ENCODE peak calls at places on chromosomes 16 and 17, in five cellular contexts. One of them, this sample, is unnamed.

GRCh38 chr17:31167111-31167510 is 72.3 kb downstream of the NF1 start:
- DNase-seq in IMR-90: no peak
- DNase-seq in PC-3: no peak
- DNase-seq in lung: no peak
- DNase-seq in upper lobe of right lung: no peak
- DNase-seq in this sample: no peak

GRCh38 chr17:9729034-9729650 is 62.2 kb downstream of the DHRS7C start:
- DNase-seq in lung: no peak
- DNase-seq in IMR-90: peak; percentile 45
- DNase-seq in upper lobe of right lung: no peak
- DNase-seq in PC-3: peak; percentile 65
- DNase-seq in this sample: no peak

GRCh38 chr16:47461598-47462266 is 601 bp downstream of the PHKB start:
- DNase-seq in lung: peak; percentile 52
- DNase-seq in upper lobe of right lung: no peak
- DNase-seq in PC-3: peak; percentile 67
- DNase-seq in IMR-90: peak; percentile 48
- DNase-seq in this sample: no peak

GRCh38 chr16:49643429-49644142 is 212.3 kb downstream of the ZNF423 start:
- DNase-seq in IMR-90: peak; percentile 78
- DNase-seq in PC-3: no peak
- DNase-seq in lung: no peak
- DNase-seq in upper lobe of right lung: no peak
- DNase-seq in this sample: no peak

GRCh38 chr17:3944485-3945388 is 19.5 kb downstream of the ATP2A3 start:
- DNase-seq in IMR-90: peak; percentile 26
- DNase-seq in PC-3: no peak
- DNase-seq in upper lobe of right lung: peak; percentile 74
- DNase-seq in lung: no peak
- DNase-seq in this sample: peak; percentile 56

GRCh38 chr17:36911007-36911406 is 26.3 kb upstream of the LHX1 start:
- DNase-seq in lung: no peak
- DNase-seq in upper lobe of right lung: no peak
- DNase-seq in PC-3: no peak
- DNase-seq in IMR-90: no peak
- DNase-seq in this sample: no peak

GRCh38 chr17:77569846-77570564 is 388.5 kb upstream of the TNRC6C start:
- DNase-seq in IMR-90: no peak
- DNase-seq in upper lobe of right lung: peak; percentile 54
- DNase-seq in lung: no peak
- DNase-seq in PC-3: no peak
- DNase-seq in this sample: no peak

GRCh38 chr16:81447383-81448101 is 2.9 kb downstream of the CMIP start:
- DNase-seq in IMR-90: no peak
- DNase-seq in upper lobe of right lung: peak; percentile 79
- DNase-seq in lung: peak; percentile 68
- DNase-seq in PC-3: peak; percentile 44
- DNase-seq in this sample: no peak

GRCh38 chr16:31105677-31106213 is 2.4 kb upstream of the BCKDK start:
- DNase-seq in upper lobe of right lung: peak; percentile 94
- DNase-seq in IMR-90: no peak
- DNase-seq in lung: peak; percentile 89
- DNase-seq in PC-3: peak; percentile 42
- DNase-seq in this sample: peak; percentile 74

GRCh38 chr17:8275421-8276290 is 12.8 kb upstream of the RANGRF start:
- DNase-seq in lung: no peak
- DNase-seq in IMR-90: peak; percentile 34
- DNase-seq in PC-3: no peak
- DNase-seq in upper lobe of right lung: no peak
- DNase-seq in this sample: no peak

DNA sequence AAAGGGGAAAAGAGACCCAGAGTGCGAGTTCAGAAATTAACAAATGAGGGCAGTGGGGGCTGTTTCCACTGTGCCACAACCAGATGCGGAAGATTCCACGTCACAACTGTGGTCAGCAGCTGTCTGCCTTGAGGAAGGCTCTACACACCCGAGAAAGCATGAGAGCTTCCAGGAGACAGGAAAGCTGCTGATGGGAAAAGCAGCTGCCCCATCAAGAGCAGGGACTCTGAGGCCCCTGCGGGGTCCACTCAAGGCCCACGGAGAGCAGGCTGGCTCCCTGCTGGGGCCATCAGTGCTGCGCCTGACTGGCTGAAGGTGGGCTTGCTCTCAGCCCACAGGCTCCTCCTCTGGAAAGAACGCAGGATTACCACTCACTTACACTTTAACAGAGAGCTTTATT is 14.8 kb upstream of the TRAP1 start:
- DNase-seq in PC-3: no peak
- DNase-seq in upper lobe of right lung: peak; percentile 34
- DNase-seq in lung: no peak
- DNase-seq in IMR-90: no peak
- DNase-seq in this sample: no peak
- TF ChIP-seq CTCF in PC-3: no peak
- TF ChIP-seq CTCF in upper lobe of right lung: no peak
- TF ChIP-seq CTCF in lung: no peak
- TF ChIP-seq CTCF in IMR-90: no peak
- TF ChIP-seq CTCF in this sample: no peak

DNA sequence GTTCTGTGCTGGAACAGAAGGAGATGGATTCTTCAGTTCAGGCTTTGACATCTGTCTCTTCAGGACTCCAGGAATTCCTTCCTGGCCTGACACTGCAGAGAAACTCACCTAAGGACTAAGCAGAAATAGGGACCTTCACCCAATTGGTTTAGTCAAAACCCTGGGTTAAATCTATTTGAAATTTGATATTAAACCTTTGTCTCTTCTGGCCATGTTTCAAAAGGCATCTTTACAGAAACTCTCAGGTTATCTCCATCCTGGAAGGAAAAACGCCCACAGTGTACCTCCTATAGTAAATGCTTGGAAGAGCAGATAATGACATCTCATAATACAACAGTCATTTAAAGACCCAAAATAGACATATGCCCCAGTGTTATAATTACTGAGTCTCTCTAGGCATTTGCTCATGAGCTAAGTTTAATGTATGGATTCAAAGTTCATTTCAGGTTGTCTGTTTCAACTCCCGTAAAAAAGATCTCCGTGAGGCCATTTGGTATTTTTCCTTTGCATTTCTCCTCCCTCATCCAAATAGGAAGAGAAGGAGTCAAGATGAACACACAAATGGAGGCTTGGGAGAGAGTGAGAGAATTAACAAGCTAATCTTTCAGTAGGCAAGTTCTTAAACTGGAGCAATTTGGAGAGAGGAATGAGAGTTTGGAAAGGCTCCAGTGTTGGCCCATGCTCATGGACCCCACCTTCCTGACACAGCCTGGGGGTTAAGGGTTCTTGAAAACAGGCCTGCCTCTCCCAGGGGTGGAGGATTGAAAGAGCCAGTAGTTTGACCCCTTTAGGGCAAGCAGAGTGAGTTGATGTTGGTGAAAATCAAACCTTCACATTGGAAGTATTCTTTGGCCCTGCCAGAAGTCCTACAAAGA is 5.8 kb upstream of the HOXB4 start:
- DNase-seq in upper lobe of right lung: no peak
- DNase-seq in lung: no peak
- DNase-seq in PC-3: no peak
- DNase-seq in IMR-90: peak; percentile 39
- DNase-seq in this sample: no peak
- H3K4me1 ChIP-seq in upper lobe of right lung: peaks cover 33% of the 10 kb centered on the region
- H3K4me1 ChIP-seq in lung: no peaks in the 10 kb centered on the region
- H3K4me1 ChIP-seq in PC-3: peaks cover 22% of the 10 kb centered on the region
- H3K4me1 ChIP-seq in IMR-90: peaks cover 10% of the 10 kb centered on the region
- H3K4me1 ChIP-seq in this sample: peaks cover 32% of the 10 kb centered on the region

GRCh38 chr16:88771294-88771772 is 13.7 kb downstream of the PIEZO1 start:
- DNase-seq in lung: no peak
- DNase-seq in PC-3: no peak
- DNase-seq in IMR-90: no peak
- DNase-seq in upper lobe of right lung: no peak
- DNase-seq in this sample: no peak
- H3K4me3 ChIP-seq in lung: no peak overlapping the region
- H3K4me3 ChIP-seq in PC-3: peak overlapping the region; percentile 47
- H3K4me3 ChIP-seq in IMR-90: no peak overlapping the region
- H3K4me3 ChIP-seq in upper lobe of right lung: peak overlapping the region; percentile 32
- H3K4me3 ChIP-seq in this sample: no peak overlapping the region

GRCh38 chr17:71118039-71118438 is 948.7 kb downstream of the KCNJ2 start:
- DNase-seq in lung: no peak
- DNase-seq in IMR-90: peak; percentile 18
- DNase-seq in upper lobe of right lung: no peak
- DNase-seq in PC-3: peak; percentile 89
- DNase-seq in this sample: no peak
- TF ChIP-seq CTCF in lung: no peak
- TF ChIP-seq CTCF in IMR-90: peak; percentile 47
- TF ChIP-seq CTCF in upper lobe of right lung: peak; percentile 35
- TF ChIP-seq CTCF in PC-3: peak; percentile 96
- TF ChIP-seq CTCF in this sample: no peak

This sample was measured in CD8-positive, alpha-beta T cell.